ENCODE peak calls at places on chromosome 1, in four cellular contexts. I is psoas muscle, M is heart left ventricle, C is cardiac muscle cell. Y is an unnamed sample.
A peak's percentile ranks its signal among the peaks of the same experiment; 100 is the strongest.

GRCh38 chr1:36420409-36420808 is 22.7 kb upstream of the LSM10 start:
- DNase-seq in M (no peak), I (peak; percentile 49), C (peak; percentile 63), Y (no peak)

GRCh38 chr1:94755675-94756074 is 64.5 kb upstream of the SLC44A3 start:
- DNase-seq in M (peak; percentile 20), C (peak; percentile 97), I (no peak), Y (no peak)

GRCh38 chr1:63326473-63327380 is 4.4 kb downstream of the FOXD3 start:
- DNase-seq in M (no peak), I (no peak), C (no peak), Y (no peak)

GRCh38 chr1:167435484-167435883 is 82.8 kb downstream of the CD247 start:
- DNase-seq in C (no peak), I (no peak), M (no peak), Y (no peak)

GRCh38 chr1:94061513-94062443 is 59.2 kb downstream of the ABCA4 start:
- DNase-seq in C (peak; percentile 89), I (peak; percentile 44), M (peak; percentile 80), Y (peak; percentile 66)

GRCh38 chr1:172144445-172145060 is 275.9 kb upstream of the C1orf105 start:
- DNase-seq in M (peak; percentile 85), C (peak; percentile 99), I (peak; percentile 76), Y (no peak)

GRCh38 chr1:170402451-170403311 is 129.3 kb upstream of the GORAB start:
- DNase-seq in C (no peak), I (no peak), M (no peak), Y (no peak)

GRCh38 chr1:182101415-182102041 is 40.0 kb upstream of the ZNF648 start:
- DNase-seq in I (no peak), C (no peak), M (no peak), Y (peak; percentile 87)

GRCh38 chr1:109721046-109721445 is 9.0 kb downstream of the GSTM5 start:
- DNase-seq in I (no peak), C (peak; percentile 72), M (no peak), Y (no peak)

GRCh38 chr1:10210841-10211804 is 753 bp downstream of the KIF1B start:
- DNase-seq in I (peak; percentile 95), M (peak; percentile 93), C (peak; percentile 96), Y (no peak)

GRCh38 chr1:183163311-183163710 is 22.8 kb upstream of the LAMC2 start:
- DNase-seq in M (no peak), C (peak; percentile 16), I (no peak), Y (no peak)

GRCh38 chr1:224407546-224408293 is 26.9 kb downstream of the WDR26 start:
- DNase-seq in M (no peak), C (no peak), I (no peak), Y (no peak)

GRCh38 chr1:85865183-85865582 is 156.9 kb upstream of the ZNHIT6 start:
- DNase-seq in I (no peak), M (no peak), C (peak; percentile 40), Y (no peak)

GRCh38 chr1:119387858-119388257 is 19.3 kb downstream of the HAO2 start:
- DNase-seq in M (no peak), I (no peak), C (no peak), Y (no peak)

GRCh38 chr1:197130677-197131304 is 15.7 kb downstream of the ASPM start:
- DNase-seq in I (no peak), C (peak; percentile 54), M (no peak), Y (no peak)

GRCh38 chr1:182720465-182720864 is 36.1 kb upstream of the RGS8 start:
- DNase-seq in I (no peak), C (peak; percentile 15), M (no peak), Y (no peak)

GRCh38 chr1:19771350-19771749 is 28.4 kb downstream of the TMCO4 start:
- DNase-seq in I (no peak), C (no peak), M (no peak), Y (no peak)

GRCh38 chr1:85578321-85579295 is 2.0 kb upstream of the CCN1 start:
- DNase-seq in M (no peak), C (peak; percentile 98), I (no peak), Y (no peak)

GRCh38 chr1:103069201-103069600 is 39.1 kb downstream of the COL11A1 start:
- DNase-seq in C (no peak), I (no peak), M (no peak), Y (no peak)
- H3K4me1 ChIP-seq in C (peaks cover 4% of the 10 kb centered on the region), I (no peaks in the 10 kb centered on the region), M (no peaks in the 10 kb centered on the region), Y (no peaks in the 10 kb centered on the region)

GRCh38 chr1:2416403-2416802 is 4.0 kb upstream of the PEX10 start:
- DNase-seq in I (no peak), C (no peak), M (no peak), Y (no peak)
- H3K4me3 ChIP-seq in I (no peak overlapping the region), C (no peak overlapping the region), M (no peak overlapping the region), Y (no peak overlapping the region)

GRCh38 chr1:50857702-50858101 is 102.4 kb downstream of the FAF1 start:
- DNase-seq in C (no peak), M (no peak), I (no peak), Y (no peak)
- H3K4me1 ChIP-seq in C (no peaks in the 10 kb centered on the region), M (no peaks in the 10 kb centered on the region), I (no peaks in the 10 kb centered on the region), Y (no peaks in the 10 kb centered on the region)

DNA sequence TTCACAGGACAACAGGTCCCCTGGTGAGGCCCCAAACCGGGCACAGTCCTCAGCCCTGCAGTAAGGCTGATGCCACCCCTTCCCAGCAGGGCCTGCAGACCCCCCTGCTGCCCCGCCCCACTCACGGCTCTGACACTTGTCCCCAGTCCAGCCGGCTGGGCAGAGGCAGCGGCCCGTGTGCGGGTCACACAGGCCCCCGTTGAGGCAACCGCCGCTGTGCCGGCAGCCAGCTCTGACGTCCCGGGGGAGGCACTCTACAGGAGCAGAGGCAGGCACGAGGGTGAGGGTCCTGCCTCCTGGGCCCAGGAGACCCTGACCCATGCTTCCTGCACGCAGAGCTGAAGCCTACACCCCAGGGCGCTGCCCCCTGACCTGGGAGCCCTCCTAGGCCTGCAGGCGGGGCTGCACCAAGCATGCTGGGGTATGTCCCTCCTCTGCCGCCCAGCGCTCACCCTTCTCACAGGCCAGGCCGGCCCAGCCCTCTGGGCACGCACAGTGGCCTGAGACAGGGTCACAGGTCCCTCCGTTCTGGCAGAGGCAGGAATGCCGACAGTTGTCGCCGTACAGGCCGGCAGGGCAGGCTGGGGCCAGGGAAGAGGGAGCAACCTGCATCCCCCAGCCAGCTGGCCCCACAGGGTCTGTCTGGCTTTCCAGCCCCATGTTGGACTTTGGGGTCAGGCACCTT is 43.9 kb downstream of the ARHGEF16 start:
- DNase-seq in C (no peak), I (no peak), M (no peak), Y (no peak)
- H3K4me3 ChIP-seq in C (no peak overlapping the region), I (no peak overlapping the region), M (no peak overlapping the region), Y (no peak overlapping the region)

DNA sequence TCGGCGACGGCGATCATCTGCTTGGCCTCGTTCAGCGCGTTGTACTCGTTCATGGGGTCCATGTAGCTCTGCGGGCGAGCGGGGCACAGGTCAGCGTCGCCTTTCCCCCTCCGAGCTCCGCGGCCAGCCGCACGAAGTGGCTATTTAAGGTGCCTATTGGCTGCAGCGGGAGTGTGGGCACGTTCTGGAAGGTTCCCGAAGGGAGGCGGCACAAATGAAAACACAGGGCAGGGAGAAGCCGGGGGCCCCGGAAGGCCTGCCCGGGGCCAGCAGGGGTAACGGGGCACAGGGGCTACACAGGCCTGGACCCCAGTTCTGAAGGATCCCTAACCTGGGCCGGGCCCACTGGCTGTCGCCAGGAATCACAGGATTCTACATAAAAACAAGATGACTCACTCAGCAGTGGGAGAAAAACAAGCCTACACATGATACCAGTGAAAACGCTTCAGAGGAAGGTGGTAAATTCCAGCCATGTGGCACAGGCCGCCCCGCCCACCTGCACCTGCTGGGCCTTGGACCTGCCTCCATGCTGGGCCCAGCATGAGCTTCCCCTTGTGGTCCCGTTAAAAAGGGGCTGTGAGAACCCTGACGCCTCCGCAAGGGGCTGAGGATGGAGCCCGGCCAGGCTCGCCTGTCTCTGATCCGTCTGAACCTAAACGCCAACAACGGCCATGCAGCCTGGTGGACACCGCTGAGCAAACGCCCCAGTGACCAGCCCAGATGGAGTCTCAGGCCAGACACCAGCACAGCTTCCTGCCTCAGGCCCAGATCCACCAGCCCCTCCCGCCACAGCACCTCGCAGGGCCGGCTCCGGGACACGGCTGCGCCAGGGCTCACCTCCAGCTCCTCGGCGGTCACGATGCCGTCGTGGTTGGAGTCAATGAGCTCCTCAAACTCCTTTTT is 3.9 kb upstream of the TNFRSF4 start:
- DNase-seq in C (no peak), I (no peak), M (no peak), Y (no peak)
- H3K4me1 ChIP-seq in C (no peaks in the 10 kb centered on the region), I (no peaks in the 10 kb centered on the region), M (no peaks in the 10 kb centered on the region), Y (no peaks in the 10 kb centered on the region)

GRCh38 chr1:212565571-212566305 is 42.8 kb upstream of the ATF3 start:
- DNase-seq in M (no peak), C (no peak), I (no peak), Y (no peak)
- H3K4me3 ChIP-seq in M (no peak overlapping the region), C (no peak overlapping the region), I (peak overlapping the region; percentile 75), Y (no peak overlapping the region)

GRCh38 chr1:246317723-246318359 is 189.2 kb downstream of the SMYD3 start:
- DNase-seq in C (no peak), M (no peak), I (no peak), Y (no peak)

GRCh38 chr1:246319111-246319510 is 188.0 kb downstream of the SMYD3 start:
- DNase-seq in C (no peak), M (no peak), I (no peak), Y (no peak)

GRCh38 chr1:246320286-246320685 is 186.8 kb downstream of the SMYD3 start:
- DNase-seq in C (peak; percentile 61), M (no peak), I (no peak), Y (no peak)

GRCh38 chr1:246317291-246317690 is 189.8 kb downstream of the SMYD3 start:
- DNase-seq in M (no peak), I (no peak), C (no peak), Y (no peak)

GRCh38 chr1:246318622-246319021 is 188.5 kb downstream of the SMYD3 start:
- DNase-seq in M (no peak), C (no peak), I (no peak), Y (no peak)
- H3K4me1 ChIP-seq in M (no peaks in the 10 kb centered on the region), C (no peaks in the 10 kb centered on the region), I (no peaks in the 10 kb centered on the region), Y (no peaks in the 10 kb centered on the region)